ENCODE peak calls at places on chromosomes 5 and 9, in five cellular contexts. C is pulmonary artery endothelial cell, T is hippocampal formation, B is activated T-cell treated with anti-CD3 and anti-CD28 coated beads for 4 hours, U is SJSA1. S is an unnamed sample.
A peak's percentile ranks its signal among the peaks of the same experiment; 100 is the strongest.

GRCh38 chr9:74777136-74777879 is 110.4 kb downstream of the TRPM6 start:
- DNase-seq in C (peak; percentile 5), T (peak; percentile 45), B (peak; percentile 63), U (peak; percentile 59), S (peak; percentile 50)

GRCh38 chr9:93464876-93465275 is 11.5 kb upstream of the FAM120AOS start:
- DNase-seq in C (no peak), T (no peak), B (no peak), U (no peak), S (no peak)

GRCh38 chr5:538801-539468 is 14.7 kb upstream of the SLC9A3 start:
- DNase-seq in C (no peak), T (no peak), B (no peak), U (no peak), S (no peak)

GRCh38 chr5:140321796-140322195 is 18.9 kb upstream of the PFDN1 start:
- DNase-seq in C (no peak), T (peak; percentile 44), B (no peak), U (no peak), S (no peak)

GRCh38 chr9:127763918-127764384 is 14.5 kb downstream of the SH2D3C start:
- DNase-seq in C (peak; percentile 70), T (no peak), B (no peak), U (no peak), S (no peak)

GRCh38 chr5:157431544-157432200 is 28.3 kb upstream of the NIPAL4 start:
- DNase-seq in C (peak; percentile 8), T (peak; percentile 23), B (no peak), U (no peak), S (no peak)

GRCh38 chr5:1409386-1410110 is 35.7 kb downstream of the SLC6A3 start:
- DNase-seq in C (no peak), T (no peak), B (no peak), U (no peak), S (no peak)

GRCh38 chr9:90767523-90768100 is 34.0 kb upstream of the SYK start:
- DNase-seq in C (no peak), T (no peak), B (no peak), U (no peak), S (no peak)

GRCh38 chr5:104421431-104421830 is 858.8 kb upstream of the NUDT12 start:
- DNase-seq in C (no peak), T (no peak), B (no peak), U (no peak), S (no peak)

GRCh38 chr5:161064800-161065199 is 212.8 kb upstream of the ATP10B start:
- DNase-seq in C (no peak), T (no peak), B (no peak), U (no peak), S (no peak)

GRCh38 chr9:100098241-100098886 is 436 bp downstream of the ERP44 start:
- DNase-seq in C (no peak), T (peak; percentile 36), B (peak; percentile 3), U (peak; percentile 48), S (no peak)

GRCh38 chr5:66520854-66521253 is 75.3 kb upstream of the MAST4 start:
- DNase-seq in C (no peak), T (no peak), B (no peak), U (no peak), S (no peak)

GRCh38 chr5:33379757-33380156 is 61.0 kb upstream of the TARS1 start:
- DNase-seq in C (no peak), T (no peak), B (no peak), U (no peak), S (no peak)

GRCh38 chr5:179307006-179307800 is 38.1 kb downstream of the ADAMTS2 start:
- DNase-seq in C (no peak), T (no peak), B (no peak), U (no peak), S (no peak)

GRCh38 chr9:16469184-16469583 is 401.3 kb downstream of the BNC2 start:
- DNase-seq in C (no peak), T (no peak), B (no peak), U (no peak), S (no peak)

GRCh38 chr9:121331992-121332685 is 37.9 kb downstream of the STOM start:
- DNase-seq in C (no peak), T (no peak), B (no peak), U (no peak), S (no peak)

GRCh38 chr9:127283917-127284316 is 19.3 kb downstream of the GARNL3 start:
- DNase-seq in C (no peak), T (peak; percentile 24), B (no peak), U (no peak), S (no peak)

GRCh38 chr5:6106756-6107155 is 271.6 kb downstream of the MED10 start:
- DNase-seq in C (no peak), T (no peak), B (no peak), U (no peak), S (no peak)

GRCh38 chr5:116068028-116068632 is 16.7 kb upstream of the COMMD10 start:
- DNase-seq in C (peak; percentile 20), T (no peak), B (peak; percentile 26), U (no peak), S (no peak)

GRCh38 chr9:121577201-121577600 is 74.2 kb upstream of the DAB2IP start:
- DNase-seq in C (no peak), T (no peak), B (no peak), U (no peak), S (no peak)

GRCh38 chr9:17064558-17064957 is 70.3 kb upstream of the CNTLN start:
- DNase-seq in C (no peak), T (no peak), B (no peak), U (no peak), S (no peak)

GRCh38 chr5:143284002-143284401 is 119.5 kb downstream of the NR3C1 start:
- DNase-seq in C (no peak), T (no peak), B (no peak), U (no peak), S (no peak)

GRCh38 chr5:78920604-78921003 is 64.5 kb downstream of the ARSB start:
- DNase-seq in C (no peak), T (no peak), B (no peak), U (no peak), S (no peak)

GRCh38 chr9:112581469-112582176 is 95.0 kb downstream of the KIAA1958 start:
- DNase-seq in C (no peak), T (no peak), B (no peak), U (no peak), S (no peak)

GRCh38 chr5:106768392-106768791 is 902.3 kb downstream of the EFNA5 start:
- DNase-seq in C (no peak), T (no peak), B (no peak), U (no peak), S (no peak)

GRCh38 chr5:78889759-78890158 is 95.4 kb downstream of the ARSB start:
- DNase-seq in C (no peak), T (no peak), B (no peak), U (no peak), S (no peak)

GRCh38 chr9:21443849-21444625 is 3.8 kb downstream of the IFNA1 start:
- DNase-seq in C (no peak), T (no peak), B (no peak), U (no peak), S (no peak)

S was measured in CD4-positive, alpha-beta T cell.